ENCODE peak calls at places on chromosome 3, in nine cellular contexts. One of them, this sample, is unnamed.
A peak's percentile ranks its signal among the peaks of the same experiment; 100 is the strongest.

GRCh38 chr3:8278448-8278847 is 223.2 kb upstream of the LMCD1 start:
- DNase-seq in mammary epithelial cell: no peak
- DNase-seq in effector CD4-positive, alpha-beta T cell: no peak
- DNase-seq in neural progenitor cell: no peak
- DNase-seq in SJSA1: no peak
- DNase-seq in Calu3: no peak
- DNase-seq in cardiac fibroblast: no peak
- DNase-seq in NCI-H2171 treated with DMSO at 0.1 percent for 48 hours: no peak
- DNase-seq in tibial artery: no peak
- DNase-seq in this sample: no peak

GRCh38 chr3:68793750-68794149 is 138.6 kb downstream of the TAFA4 start:
- DNase-seq in cardiac fibroblast: no peak
- DNase-seq in effector CD4-positive, alpha-beta T cell: no peak
- DNase-seq in mammary epithelial cell: no peak
- DNase-seq in tibial artery: no peak
- DNase-seq in Calu3: no peak
- DNase-seq in neural progenitor cell: no peak
- DNase-seq in NCI-H2171 treated with DMSO at 0.1 percent for 48 hours: no peak
- DNase-seq in SJSA1: no peak
- DNase-seq in this sample: no peak

GRCh38 chr3:171753025-171753472 is 57.2 kb downstream of the PLD1 start:
- DNase-seq in cardiac fibroblast: peak; percentile 55
- DNase-seq in neural progenitor cell: no peak
- DNase-seq in mammary epithelial cell: peak; percentile 98
- DNase-seq in NCI-H2171 treated with DMSO at 0.1 percent for 48 hours: peak; percentile 23
- DNase-seq in SJSA1: no peak
- DNase-seq in effector CD4-positive, alpha-beta T cell: no peak
- DNase-seq in Calu3: peak; percentile 41
- DNase-seq in tibial artery: no peak
- DNase-seq in this sample: no peak

GRCh38 chr3:46489875-46490274 is 7.9 kb upstream of the RTP3 start:
- DNase-seq in neural progenitor cell: no peak
- DNase-seq in NCI-H2171 treated with DMSO at 0.1 percent for 48 hours: no peak
- DNase-seq in SJSA1: no peak
- DNase-seq in cardiac fibroblast: peak; percentile 79
- DNase-seq in effector CD4-positive, alpha-beta T cell: no peak
- DNase-seq in mammary epithelial cell: peak; percentile 75
- DNase-seq in tibial artery: no peak
- DNase-seq in Calu3: no peak
- DNase-seq in this sample: no peak

GRCh38 chr3:44318929-44319328 is 19.6 kb upstream of the TCAIM start:
- DNase-seq in neural progenitor cell: peak; percentile 35
- DNase-seq in SJSA1: no peak
- DNase-seq in cardiac fibroblast: no peak
- DNase-seq in Calu3: no peak
- DNase-seq in effector CD4-positive, alpha-beta T cell: no peak
- DNase-seq in NCI-H2171 treated with DMSO at 0.1 percent for 48 hours: no peak
- DNase-seq in mammary epithelial cell: no peak
- DNase-seq in tibial artery: no peak
- DNase-seq in this sample: no peak

GRCh38 chr3:10889206-10889960 is 73.4 kb downstream of the SLC6A11 start:
- DNase-seq in mammary epithelial cell: peak; percentile 83
- DNase-seq in SJSA1: no peak
- DNase-seq in tibial artery: no peak
- DNase-seq in Calu3: no peak
- DNase-seq in neural progenitor cell: no peak
- DNase-seq in cardiac fibroblast: no peak
- DNase-seq in effector CD4-positive, alpha-beta T cell: no peak
- DNase-seq in NCI-H2171 treated with DMSO at 0.1 percent for 48 hours: no peak
- DNase-seq in this sample: no peak

GRCh38 chr3:10581251-10581650 is 75.9 kb upstream of the ATP2B2 start:
- DNase-seq in Calu3: no peak
- DNase-seq in tibial artery: no peak
- DNase-seq in cardiac fibroblast: no peak
- DNase-seq in effector CD4-positive, alpha-beta T cell: no peak
- DNase-seq in SJSA1: no peak
- DNase-seq in mammary epithelial cell: no peak
- DNase-seq in neural progenitor cell: no peak
- DNase-seq in NCI-H2171 treated with DMSO at 0.1 percent for 48 hours: no peak
- DNase-seq in this sample: no peak

GRCh38 chr3:129892857-129893615 is 475 bp downstream of the TMCC1 start:
- DNase-seq in cardiac fibroblast: peak; percentile 25
- DNase-seq in effector CD4-positive, alpha-beta T cell: peak; percentile 67
- DNase-seq in mammary epithelial cell: peak; percentile 41
- DNase-seq in SJSA1: peak; percentile 66
- DNase-seq in Calu3: peak; percentile 86
- DNase-seq in tibial artery: peak; percentile 64
- DNase-seq in neural progenitor cell: peak; percentile 89
- DNase-seq in NCI-H2171 treated with DMSO at 0.1 percent for 48 hours: peak; percentile 72
- DNase-seq in this sample: no peak

GRCh38 chr3:181561130-181561529 is 150.6 kb upstream of the SOX2 start:
- DNase-seq in NCI-H2171 treated with DMSO at 0.1 percent for 48 hours: no peak
- DNase-seq in neural progenitor cell: no peak
- DNase-seq in cardiac fibroblast: no peak
- DNase-seq in tibial artery: no peak
- DNase-seq in SJSA1: no peak
- DNase-seq in effector CD4-positive, alpha-beta T cell: no peak
- DNase-seq in mammary epithelial cell: no peak
- DNase-seq in Calu3: no peak
- DNase-seq in this sample: no peak

GRCh38 chr3:71724584-71725278 is 471 bp downstream of the EIF4E3 start:
- DNase-seq in Calu3: peak; percentile 35
- DNase-seq in mammary epithelial cell: peak; percentile 21
- DNase-seq in tibial artery: peak; percentile 71
- DNase-seq in cardiac fibroblast: no peak
- DNase-seq in effector CD4-positive, alpha-beta T cell: no peak
- DNase-seq in SJSA1: peak; percentile 47
- DNase-seq in neural progenitor cell: peak; percentile 63
- DNase-seq in NCI-H2171 treated with DMSO at 0.1 percent for 48 hours: peak; percentile 9
- DNase-seq in this sample: no peak

GRCh38 chr3:189172668-189173419 is 1.1 kb downstream of the TPRG1 start:
- DNase-seq in effector CD4-positive, alpha-beta T cell: no peak
- DNase-seq in Calu3: no peak
- DNase-seq in tibial artery: no peak
- DNase-seq in SJSA1: no peak
- DNase-seq in NCI-H2171 treated with DMSO at 0.1 percent for 48 hours: no peak
- DNase-seq in mammary epithelial cell: no peak
- DNase-seq in cardiac fibroblast: no peak
- DNase-seq in neural progenitor cell: no peak
- DNase-seq in this sample: no peak

GRCh38 chr3:105523496-105523895 is 156.8 kb downstream of the ALCAM start:
- DNase-seq in NCI-H2171 treated with DMSO at 0.1 percent for 48 hours: no peak
- DNase-seq in SJSA1: no peak
- DNase-seq in tibial artery: no peak
- DNase-seq in neural progenitor cell: no peak
- DNase-seq in effector CD4-positive, alpha-beta T cell: no peak
- DNase-seq in mammary epithelial cell: peak; percentile 35
- DNase-seq in Calu3: no peak
- DNase-seq in cardiac fibroblast: peak; percentile 54
- DNase-seq in this sample: no peak

GRCh38 chr3:14915636-14916222 is 31.7 kb upstream of the NR2C2 start:
- DNase-seq in mammary epithelial cell: no peak
- DNase-seq in Calu3: peak; percentile 21
- DNase-seq in cardiac fibroblast: peak; percentile 5
- DNase-seq in neural progenitor cell: no peak
- DNase-seq in NCI-H2171 treated with DMSO at 0.1 percent for 48 hours: no peak
- DNase-seq in SJSA1: no peak
- DNase-seq in tibial artery: no peak
- DNase-seq in effector CD4-positive, alpha-beta T cell: no peak
- DNase-seq in this sample: no peak

GRCh38 chr3:196292281-196292923 is 4.9 kb upstream of the PCYT1A start:
- DNase-seq in cardiac fibroblast: no peak
- DNase-seq in Calu3: no peak
- DNase-seq in effector CD4-positive, alpha-beta T cell: no peak
- DNase-seq in mammary epithelial cell: no peak
- DNase-seq in NCI-H2171 treated with DMSO at 0.1 percent for 48 hours: no peak
- DNase-seq in neural progenitor cell: no peak
- DNase-seq in tibial artery: no peak
- DNase-seq in SJSA1: no peak
- DNase-seq in this sample: no peak

GRCh38 chr3:101259485-101260341 is 60.7 kb downstream of the IMPG2 start:
- DNase-seq in tibial artery: no peak
- DNase-seq in mammary epithelial cell: no peak
- DNase-seq in effector CD4-positive, alpha-beta T cell: no peak
- DNase-seq in NCI-H2171 treated with DMSO at 0.1 percent for 48 hours: no peak
- DNase-seq in cardiac fibroblast: no peak
- DNase-seq in SJSA1: no peak
- DNase-seq in neural progenitor cell: no peak
- DNase-seq in Calu3: no peak
- DNase-seq in this sample: no peak

GRCh38 chr3:193974147-193974546 is 161.8 kb upstream of the HES1 start:
- DNase-seq in cardiac fibroblast: no peak
- DNase-seq in SJSA1: no peak
- DNase-seq in neural progenitor cell: peak; percentile 34
- DNase-seq in effector CD4-positive, alpha-beta T cell: no peak
- DNase-seq in NCI-H2171 treated with DMSO at 0.1 percent for 48 hours: no peak
- DNase-seq in Calu3: no peak
- DNase-seq in mammary epithelial cell: peak; percentile 29
- DNase-seq in tibial artery: no peak
- DNase-seq in this sample: no peak

GRCh38 chr3:30553641-30554316 is 52.6 kb upstream of the TGFBR2 start:
- DNase-seq in neural progenitor cell: no peak
- DNase-seq in effector CD4-positive, alpha-beta T cell: no peak
- DNase-seq in tibial artery: no peak
- DNase-seq in SJSA1: no peak
- DNase-seq in mammary epithelial cell: peak; percentile 45
- DNase-seq in NCI-H2171 treated with DMSO at 0.1 percent for 48 hours: no peak
- DNase-seq in Calu3: no peak
- DNase-seq in cardiac fibroblast: peak; percentile 52
- DNase-seq in this sample: no peak

GRCh38 chr3:58492385-58492970 is 582 bp downstream of the KCTD6 start:
- DNase-seq in tibial artery: no peak
- DNase-seq in cardiac fibroblast: no peak
- DNase-seq in SJSA1: no peak
- DNase-seq in Calu3: no peak
- DNase-seq in NCI-H2171 treated with DMSO at 0.1 percent for 48 hours: no peak
- DNase-seq in neural progenitor cell: no peak
- DNase-seq in mammary epithelial cell: no peak
- DNase-seq in effector CD4-positive, alpha-beta T cell: no peak
- DNase-seq in this sample: no peak

GRCh38 chr3:45347329-45348000 is 40.9 kb upstream of the LARS2 start:
- DNase-seq in NCI-H2171 treated with DMSO at 0.1 percent for 48 hours: peak; percentile 26
- DNase-seq in mammary epithelial cell: no peak
- DNase-seq in neural progenitor cell: no peak
- DNase-seq in effector CD4-positive, alpha-beta T cell: no peak
- DNase-seq in SJSA1: no peak
- DNase-seq in cardiac fibroblast: no peak
- DNase-seq in tibial artery: no peak
- DNase-seq in Calu3: no peak
- DNase-seq in this sample: no peak

GRCh38 chr3:177410734-177411133 is 213.5 kb upstream of the TBL1XR1 start:
- DNase-seq in neural progenitor cell: no peak
- DNase-seq in effector CD4-positive, alpha-beta T cell: no peak
- DNase-seq in cardiac fibroblast: no peak
- DNase-seq in SJSA1: no peak
- DNase-seq in mammary epithelial cell: no peak
- DNase-seq in tibial artery: no peak
- DNase-seq in NCI-H2171 treated with DMSO at 0.1 percent for 48 hours: peak; percentile 31
- DNase-seq in Calu3: peak; percentile 17
- DNase-seq in this sample: no peak

GRCh38 chr3:35079403-35079802 is 559.9 kb upstream of the ARPP21 start:
- DNase-seq in Calu3: no peak
- DNase-seq in cardiac fibroblast: no peak
- DNase-seq in NCI-H2171 treated with DMSO at 0.1 percent for 48 hours: no peak
- DNase-seq in neural progenitor cell: no peak
- DNase-seq in SJSA1: no peak
- DNase-seq in effector CD4-positive, alpha-beta T cell: no peak
- DNase-seq in mammary epithelial cell: no peak
- DNase-seq in tibial artery: no peak
- DNase-seq in this sample: no peak

GRCh38 chr3:194885766-194886165 is 200.1 kb downstream of the FAM43A start:
- DNase-seq in effector CD4-positive, alpha-beta T cell: no peak
- DNase-seq in SJSA1: no peak
- DNase-seq in tibial artery: no peak
- DNase-seq in Calu3: no peak
- DNase-seq in NCI-H2171 treated with DMSO at 0.1 percent for 48 hours: no peak
- DNase-seq in cardiac fibroblast: no peak
- DNase-seq in mammary epithelial cell: no peak
- DNase-seq in neural progenitor cell: no peak
- DNase-seq in this sample: no peak

GRCh38 chr3:180362081-180362480 is 239.9 kb upstream of the TTC14 start:
- DNase-seq in effector CD4-positive, alpha-beta T cell: no peak
- DNase-seq in Calu3: no peak
- DNase-seq in NCI-H2171 treated with DMSO at 0.1 percent for 48 hours: no peak
- DNase-seq in neural progenitor cell: no peak
- DNase-seq in cardiac fibroblast: no peak
- DNase-seq in tibial artery: no peak
- DNase-seq in SJSA1: no peak
- DNase-seq in mammary epithelial cell: no peak
- DNase-seq in this sample: no peak

GRCh38 chr3:169891886-169892285 is 19.5 kb upstream of the SAMD7 start:
- DNase-seq in tibial artery: no peak
- DNase-seq in mammary epithelial cell: no peak
- DNase-seq in neural progenitor cell: no peak
- DNase-seq in NCI-H2171 treated with DMSO at 0.1 percent for 48 hours: no peak
- DNase-seq in effector CD4-positive, alpha-beta T cell: no peak
- DNase-seq in Calu3: no peak
- DNase-seq in cardiac fibroblast: no peak
- DNase-seq in SJSA1: no peak
- DNase-seq in this sample: no peak

GRCh38 chr3:158097141-158097540 is 9.1 kb downstream of the SHOX2 start:
- DNase-seq in neural progenitor cell: no peak
- DNase-seq in SJSA1: no peak
- DNase-seq in cardiac fibroblast: no peak
- DNase-seq in effector CD4-positive, alpha-beta T cell: no peak
- DNase-seq in Calu3: no peak
- DNase-seq in mammary epithelial cell: no peak
- DNase-seq in tibial artery: no peak
- DNase-seq in NCI-H2171 treated with DMSO at 0.1 percent for 48 hours: no peak
- DNase-seq in this sample: no peak

GRCh38 chr3:42498034-42498433 is 4.4 kb upstream of the VIPR1 start:
- DNase-seq in NCI-H2171 treated with DMSO at 0.1 percent for 48 hours: no peak
- DNase-seq in Calu3: no peak
- DNase-seq in cardiac fibroblast: no peak
- DNase-seq in effector CD4-positive, alpha-beta T cell: no peak
- DNase-seq in SJSA1: peak; percentile 16
- DNase-seq in mammary epithelial cell: no peak
- DNase-seq in neural progenitor cell: no peak
- DNase-seq in tibial artery: no peak
- DNase-seq in this sample: no peak

GRCh38 chr3:157542711-157543485 is 39.7 kb upstream of the VEPH1 start:
- DNase-seq in NCI-H2171 treated with DMSO at 0.1 percent for 48 hours: peak; percentile 93
- DNase-seq in Calu3: peak; percentile 90
- DNase-seq in cardiac fibroblast: peak; percentile 78
- DNase-seq in effector CD4-positive, alpha-beta T cell: no peak
- DNase-seq in mammary epithelial cell: peak; percentile 16
- DNase-seq in SJSA1: no peak
- DNase-seq in neural progenitor cell: peak; percentile 72
- DNase-seq in tibial artery: peak; percentile 82
- DNase-seq in this sample: no peak

GRCh38 chr3:155560135-155560534 is 184.7 kb downstream of the PLCH1 start:
- DNase-seq in mammary epithelial cell: no peak
- DNase-seq in neural progenitor cell: no peak
- DNase-seq in tibial artery: no peak
- DNase-seq in cardiac fibroblast: no peak
- DNase-seq in NCI-H2171 treated with DMSO at 0.1 percent for 48 hours: no peak
- DNase-seq in effector CD4-positive, alpha-beta T cell: no peak
- DNase-seq in SJSA1: no peak
- DNase-seq in Calu3: no peak
- DNase-seq in this sample: no peak

GRCh38 chr3:58427661-58428361 is 5.8 kb downstream of the PDHB start:
- DNase-seq in neural progenitor cell: no peak
- DNase-seq in NCI-H2171 treated with DMSO at 0.1 percent for 48 hours: no peak
- DNase-seq in cardiac fibroblast: no peak
- DNase-seq in Calu3: no peak
- DNase-seq in effector CD4-positive, alpha-beta T cell: no peak
- DNase-seq in mammary epithelial cell: no peak
- DNase-seq in tibial artery: no peak
- DNase-seq in SJSA1: no peak
- DNase-seq in this sample: no peak

GRCh38 chr3:102665183-102665582 is 230.4 kb downstream of the ZPLD1 start:
- DNase-seq in SJSA1: no peak
- DNase-seq in tibial artery: no peak
- DNase-seq in NCI-H2171 treated with DMSO at 0.1 percent for 48 hours: no peak
- DNase-seq in mammary epithelial cell: no peak
- DNase-seq in effector CD4-positive, alpha-beta T cell: no peak
- DNase-seq in neural progenitor cell: no peak
- DNase-seq in cardiac fibroblast: no peak
- DNase-seq in Calu3: no peak
- DNase-seq in this sample: no peak

GRCh38 chr3:58206406-58207011 is 4.3 kb downstream of the DNASE1L3 start:
- DNase-seq in SJSA1: no peak
- DNase-seq in neural progenitor cell: no peak
- DNase-seq in tibial artery: no peak
- DNase-seq in Calu3: peak; percentile 8
- DNase-seq in NCI-H2171 treated with DMSO at 0.1 percent for 48 hours: no peak
- DNase-seq in cardiac fibroblast: peak; percentile 71
- DNase-seq in mammary epithelial cell: peak; percentile 69
- DNase-seq in effector CD4-positive, alpha-beta T cell: no peak
- DNase-seq in this sample: no peak